ENCODE peak calls at places on chromosomes 12 and 14, in five cellular contexts. I is heart left ventricle; Y is CD8-positive, alpha-beta memory T cell; F is CD8-positive, alpha-beta T cell; A is aorta. R is an unnamed sample. For H3K4me1, the result is how much of the 10 kb centered on the place peaks cover.

GRCh38 chr14:92579244-92579643 is 65.7 kb downstream of the RIN3 start:
- DNase-seq in I (no peak), Y (no peak), F (no peak), A (no peak), R (no peak)

GRCh38 chr12:66144796-66145754 is 14.5 kb upstream of the LLPH start:
- DNase-seq in I (no peak), Y (no peak), F (no peak), A (no peak), R (peak)

GRCh38 chr12:3775385-3776035 is 22.6 kb upstream of the CRACR2A start:
- DNase-seq in I (no peak), Y (no peak), F (no peak), A (no peak), R (no peak)

GRCh38 chr14:52703225-52703624 is 3.8 kb upstream of the PSMC6 start:
- DNase-seq in I (no peak), Y (no peak), F (no peak), A (no peak), R (peak)

GRCh38 chr12:51496907-51497306 is 72.3 kb downstream of the SLC4A8 start:
- DNase-seq in I (no peak), Y (no peak), F (no peak), A (no peak), R (no peak)

GRCh38 chr12:96242597-96242996 is 48.4 kb downstream of the ELK3 start:
- DNase-seq in I (no peak), Y (peak), F (no peak), A (no peak), R (no peak)

GRCh38 chr12:114826233-114826632 is 142.3 kb upstream of the TBX3 start:
- DNase-seq in I (no peak), Y (no peak), F (no peak), A (no peak), R (no peak)

GRCh38 chr12:132275110-132275531 is 54.3 kb downstream of the GALNT9 start:
- DNase-seq in I (peak), Y (no peak), F (no peak), A (no peak), R (no peak)

GRCh38 chr14:96001866-96002510 is 37.2 kb upstream of the C14orf132 start:
- DNase-seq in I (no peak), Y (no peak), F (no peak), A (no peak), R (no peak)

GRCh38 chr12:24864796-24865125 is 84.1 kb downstream of the BCAT1 start:
- DNase-seq in I (no peak), Y (no peak), F (no peak), A (no peak), R (no peak)

GRCh38 chr14:100288382-100289185 is 17.7 kb downstream of the SLC25A29 start:
- DNase-seq in I (no peak), Y (no peak), F (no peak), A (peak), R (no peak)

GRCh38 chr14:34665785-34666425 is 36.0 kb upstream of the SNX6 start:
- DNase-seq in I (no peak), Y (no peak), F (no peak), A (no peak), R (peak)

GRCh38 chr14:72946491-72946890 is 20.2 kb downstream of the DCAF4 start:
- DNase-seq in I (no peak), Y (no peak), F (no peak), A (peak), R (no peak)

GRCh38 chr12:58502236-58502635 is 418.1 kb downstream of the LRIG3 start:
- DNase-seq in I (no peak), Y (no peak), F (no peak), A (no peak), R (no peak)

GRCh38 chr12:52347546-52348510 is 19.5 kb downstream of the KRT85 start:
- DNase-seq in I (no peak), Y (no peak), F (no peak), A (peak), R (no peak)

GRCh38 chr14:23185046-23185445 is 1.6 kb upstream of the SLC7A8 start:
- DNase-seq in I (no peak), Y (no peak), F (no peak), A (no peak), R (no peak)

GRCh38 chr14:74463697-74464096 is 29.4 kb downstream of the NPC2 start:
- DNase-seq in I (no peak), Y (no peak), F (no peak), A (no peak), R (no peak)

GRCh38 chr12:89494411-89495231 is 30.0 kb downstream of the GALNT4 start:
- DNase-seq in I (no peak), Y (no peak), F (no peak), A (no peak), R (no peak)

GRCh38 chr14:92973265-92973797 is 50.4 kb downstream of the CHGA start:
- DNase-seq in I (peak), Y (no peak), F (no peak), A (peak), R (peak)

GRCh38 chr12:89862511-89863331 is 154.1 kb upstream of the ATP2B1 start:
- DNase-seq in I (no peak), Y (peak), F (peak), A (no peak), R (no peak)

GRCh38 chr14:64673748-64674147 is 30.5 kb upstream of the PLEKHG3 start:
- DNase-seq in I (no peak), Y (peak), F (peak), A (no peak), R (peak)

DNA sequence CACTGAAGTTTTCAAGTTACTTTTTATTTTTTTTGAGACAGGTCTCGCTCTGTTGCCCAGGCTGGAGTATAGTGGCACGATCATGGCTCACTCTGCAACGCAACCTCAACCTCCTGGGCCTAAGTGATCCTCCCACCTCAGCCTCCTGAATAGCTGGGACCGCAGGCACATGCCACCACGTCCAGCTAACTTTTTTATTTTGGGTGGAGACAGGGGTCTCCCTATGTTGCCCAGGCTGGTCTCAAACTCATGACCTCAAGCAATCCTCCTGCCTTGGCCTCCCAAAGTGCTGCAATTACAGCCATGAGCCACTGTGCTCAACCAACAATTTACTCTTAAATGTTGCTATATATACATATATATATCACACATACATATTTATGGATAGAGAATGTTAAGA is 27.4 kb upstream of the LGALS3 start:
- DNase-seq in I (no peak), Y (no peak), F (no peak), A (peak), R (no peak)
- H3K4me1 ChIP-seq in I (under half), Y (under half), F (under half), A (under half), R (under half)

DNA sequence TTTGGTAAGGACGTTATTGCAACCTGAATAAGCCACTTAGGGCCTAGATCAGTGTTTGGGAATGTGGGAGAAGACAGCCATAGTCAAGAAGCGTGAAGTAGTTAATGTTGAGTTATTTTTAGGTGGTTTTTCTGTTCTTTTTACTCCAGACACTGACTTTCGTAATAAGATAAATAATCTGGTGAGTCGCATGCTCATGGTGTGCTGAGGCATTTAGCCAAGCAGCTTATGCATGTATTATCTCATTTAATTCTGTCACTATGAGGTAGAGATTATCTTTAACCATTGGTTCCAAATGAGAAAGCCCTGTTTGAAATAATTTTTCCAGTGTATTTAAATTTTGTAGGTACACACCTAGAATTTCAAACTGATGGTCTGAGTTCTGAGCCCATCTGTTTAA is 67.3 kb downstream of the RCOR1 start:
- DNase-seq in I (no peak), Y (no peak), F (no peak), A (no peak), R (peak)
- H3K4me1 ChIP-seq in I (under half), Y (under half), F (under half), A (under half), R (under half)

GRCh38 chr12:56954057-56954577 is 3.3 kb downstream of the RDH16 start:
- DNase-seq in I (no peak), Y (no peak), F (no peak), A (no peak), R (no peak)
- H3K4me1 ChIP-seq in I (under half), Y (under half), F (under half), A (under half), R (under half)

DNA sequence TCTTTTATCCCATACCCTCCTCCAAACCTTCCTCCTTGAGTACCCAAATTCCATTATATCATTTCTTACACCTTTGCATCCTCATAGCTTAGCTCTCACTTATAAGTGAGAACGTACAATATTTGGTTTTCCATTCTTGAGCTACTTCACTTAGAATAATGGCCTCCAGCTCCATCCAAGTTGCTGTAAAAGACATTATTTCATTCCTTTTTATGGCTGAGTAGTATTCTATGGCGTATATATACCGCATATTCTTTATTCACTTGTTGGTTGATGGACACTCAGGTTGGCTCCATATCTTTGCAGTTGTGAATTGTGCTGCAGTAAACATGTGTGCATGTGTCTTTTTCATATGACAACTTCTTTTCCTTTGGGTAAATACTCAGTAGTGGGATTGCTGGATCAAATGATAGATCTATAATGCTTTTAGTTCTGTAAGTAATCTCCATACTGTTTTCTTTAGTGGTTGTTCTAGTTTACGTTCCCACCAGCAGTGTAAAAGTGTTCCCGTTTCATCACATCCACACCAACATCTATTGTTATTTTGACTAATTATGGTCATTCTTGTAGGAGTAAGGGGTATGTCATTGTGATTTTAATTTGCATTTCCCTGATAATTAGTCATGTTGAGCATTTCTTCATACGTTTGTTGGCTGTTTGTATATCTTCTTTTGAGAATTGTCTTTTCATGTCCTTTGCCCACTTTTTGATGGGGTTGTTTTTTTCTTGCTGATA is 10.1 kb downstream of the RAB21 start:
- DNase-seq in I (no peak), Y (no peak), F (no peak), A (no peak), R (no peak)
- H3K4me1 ChIP-seq in I (under half), Y (under half), F (under half), A (under half), R (under half)

GRCh38 chr12:117007618-117008017 is 91.6 kb downstream of the TESC start:
- DNase-seq in I (no peak), Y (no peak), F (no peak), A (no peak), R (no peak)
- H3K4me1 ChIP-seq in I (under half), Y (under half), F (under half), A (under half), R (under half)

GRCh38 chr12:64083285-64084210 is 138.5 kb downstream of the KICS2 start:
- DNase-seq in I (no peak), Y (no peak), F (no peak), A (no peak), R (peak)
- H3K4me1 ChIP-seq in I (under half), Y (under half), F (under half), A (under half), R (half or more)

DNA sequence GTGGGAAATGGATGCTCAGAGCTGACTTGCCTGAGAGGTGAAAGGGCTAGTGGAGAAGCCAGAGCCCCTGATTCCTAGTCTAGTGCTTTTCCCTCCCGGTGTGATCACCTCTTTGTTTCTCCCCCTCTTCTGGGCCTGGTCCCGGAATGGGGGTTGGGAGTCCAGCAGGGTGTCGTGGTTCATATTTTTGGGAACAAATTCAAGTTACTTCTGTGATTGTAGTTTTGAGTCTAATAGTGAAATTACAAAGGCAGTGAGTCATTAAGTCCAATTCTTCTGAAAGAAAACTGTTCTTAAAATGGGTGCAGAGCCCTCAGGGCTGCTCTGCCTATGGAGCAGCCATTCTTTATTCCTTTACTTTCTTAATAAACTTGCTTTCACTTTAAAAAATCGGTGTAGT is 7.6 kb downstream of the SUSD6 start:
- DNase-seq in I (no peak), Y (no peak), F (no peak), A (no peak), R (peak)
- H3K4me1 ChIP-seq in I (half or more), Y (half or more), F (half or more), A (under half), R (under half)

GRCh38 chr14:24883571-24883970 is 166.4 kb downstream of the STXBP6 start:
- DNase-seq in I (no peak), Y (no peak), F (no peak), A (no peak), R (no peak)
- H3K4me1 ChIP-seq in I (under half), Y (under half), F (under half), A (under half), R (under half)

GRCh38 chr14:101359221-101360044 is 201.9 kb upstream of the DIO3 start:
- DNase-seq in I (no peak), Y (no peak), F (no peak), A (peak), R (no peak)
- H3K4me1 ChIP-seq in I (under half), Y (under half), F (under half), A (under half), R (under half)

DNA sequence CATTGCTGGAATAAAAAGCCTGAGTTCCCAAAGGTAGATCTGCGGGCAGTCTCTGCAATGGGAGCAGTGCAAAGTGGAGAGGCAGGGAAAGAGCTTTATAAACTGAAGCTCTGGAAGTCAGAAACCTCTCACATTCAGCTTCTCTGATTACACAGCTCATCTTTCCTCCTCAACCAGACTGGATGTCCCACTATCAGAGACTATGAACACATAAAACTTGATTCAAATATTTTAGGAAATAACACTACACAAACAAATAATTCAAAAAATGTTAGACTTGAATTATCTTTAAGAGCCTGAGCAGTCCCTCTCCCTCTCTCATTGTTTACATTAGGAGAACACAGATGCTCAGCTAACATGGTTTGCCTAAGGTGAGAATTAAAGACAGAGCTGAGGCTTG is 72.9 kb downstream of the DENND5B start:
- DNase-seq in I (no peak), Y (no peak), F (no peak), A (no peak), R (peak)
- H3K4me1 ChIP-seq in I (under half), Y (under half), F (under half), A (under half), R (under half)